ENCODE peak calls at places on chromosomes 1 and 21, in ten cellular contexts. M is ovary, H is heart right ventricle, D is body of pancreas, O is adrenal gland, C is Caco-2, I is endodermal cell, L is cardiac muscle cell, B is tibial nerve, K is lung. X is an unnamed sample. For H3K4me1, the result is how much of the 10 kb centered on the place peaks cover.

GRCh38 chr1:222852326-222852725 is 37.5 kb downstream of the DISP1 start:
- DNase-seq in M (no peak), H (no peak), D (no peak), O (no peak), C (no peak), I (no peak), L (peak), B (no peak), K (no peak), X (no peak)

GRCh38 chr1:221724931-221725605 is 16.8 kb downstream of the DUSP10 start:
- DNase-seq in M (no peak), H (peak), D (no peak), O (peak), C (no peak), I (no peak), L (peak), B (no peak), K (no peak), X (no peak)

GRCh38 chr1:31984419-31985347 is 29.0 kb upstream of the KHDRBS1 start:
- DNase-seq in M (no peak), H (no peak), D (no peak), O (no peak), C (no peak), I (no peak), L (peak), B (no peak), K (no peak), X (no peak)

GRCh38 chr1:152539901-152540300 is 25.6 kb downstream of the CRCT1 start:
- DNase-seq in M (no peak), H (no peak), D (no peak), O (no peak), C (no peak), I (no peak), L (no peak), B (no peak), K (no peak), X (no peak)

GRCh38 chr1:110309768-110310167 is 29.4 kb upstream of the RBM15 start:
- DNase-seq in M (no peak), H (no peak), D (no peak), O (no peak), C (no peak), I (no peak), L (peak), B (no peak), K (no peak), X (no peak)

GRCh38 chr1:67053535-67053784 is 488 bp downstream of the SLC35D1 start:
- DNase-seq in M (peak), H (peak), D (peak), O (no peak), C (peak), I (no peak), L (peak), B (no peak), K (no peak), X (no peak)

GRCh38 chr1:156706647-156707008 is 1.2 kb upstream of the CRABP2 start:
- DNase-seq in M (peak), H (peak), D (peak), O (peak), C (peak), I (peak), L (peak), B (peak), K (no peak), X (no peak)

GRCh38 chr1:207981976-207982375 is 71.1 kb upstream of the CD34 start:
- DNase-seq in M (no peak), H (no peak), D (no peak), O (no peak), C (peak), I (peak), L (peak), B (no peak), K (no peak), X (no peak)

GRCh38 chr1:44312652-44313196 is 42.3 kb downstream of the ERI3 start:
- DNase-seq in M (no peak), H (no peak), D (no peak), O (no peak), C (no peak), I (no peak), L (no peak), B (no peak), K (no peak), X (no peak)

GRCh38 chr21:32306021-32306780 is 7.5 kb downstream of the MRAP start:
- DNase-seq in M (no peak), H (no peak), D (no peak), O (no peak), C (peak), I (peak), L (peak), B (no peak), K (no peak), X (no peak)

GRCh38 chr1:152162826-152163463 is 3.9 kb upstream of the RPTN start:
- DNase-seq in M (no peak), H (no peak), D (no peak), O (no peak), C (peak), I (no peak), L (peak), B (no peak), K (no peak), X (no peak)

GRCh38 chr1:35633526-35633925 is 7.8 kb downstream of the PSMB2 start:
- DNase-seq in M (no peak), H (no peak), D (no peak), O (no peak), C (no peak), I (no peak), L (no peak), B (no peak), K (no peak), X (no peak)

GRCh38 chr1:35640380-35641232 is 720 bp downstream of the PSMB2 start:
- DNase-seq in M (no peak), H (no peak), D (no peak), O (peak), C (peak), I (no peak), L (no peak), B (no peak), K (no peak), X (no peak)

GRCh38 chr1:35641233-35641866 is at the start of gene PSMB2:
- DNase-seq in M (peak), H (peak), D (peak), O (peak), C (peak), I (peak), L (peak), B (peak), K (peak), X (peak)

GRCh38 chr1:35642472-35642955 is 1.2 kb upstream of the PSMB2 start:
- DNase-seq in M (no peak), H (no peak), D (peak), O (peak), C (peak), I (no peak), L (peak), B (no peak), K (no peak), X (peak)

GRCh38 chr1:35637401-35637809 is 3.9 kb downstream of the PSMB2 start:
- DNase-seq in M (no peak), H (no peak), D (no peak), O (no peak), C (no peak), I (no peak), L (peak), B (no peak), K (no peak), X (peak)
- H3K4me3 ChIP-seq in M (peak), H (peak), D (no peak), O (no peak), C (no peak), I (no peak), L (no peak), B (peak), K (no peak), X (peak)

GRCh38 chr1:184425449-184426277 is 38.8 kb downstream of the C1orf21 start:
- DNase-seq in M (no peak), H (no peak), D (no peak), O (peak), C (no peak), I (no peak), L (no peak), B (no peak), K (peak), X (no peak)

GRCh38 chr1:184423649-184424048 is 36.8 kb downstream of the C1orf21 start:
- DNase-seq in M (no peak), H (no peak), D (no peak), O (no peak), C (no peak), I (no peak), L (no peak), B (no peak), K (no peak), X (no peak)

GRCh38 chr1:184424945-184425344 is 38.1 kb downstream of the C1orf21 start:
- DNase-seq in M (no peak), H (no peak), D (no peak), O (no peak), C (no peak), I (no peak), L (no peak), B (no peak), K (no peak), X (no peak)

GRCh38 chr1:184422490-184423233 is 35.8 kb downstream of the C1orf21 start:
- DNase-seq in M (no peak), H (no peak), D (no peak), O (no peak), C (no peak), I (no peak), L (no peak), B (no peak), K (no peak), X (no peak)

GRCh38 chr1:184424171-184424570 is 37.3 kb downstream of the C1orf21 start:
- DNase-seq in M (no peak), H (no peak), D (no peak), O (no peak), C (no peak), I (no peak), L (no peak), B (no peak), K (no peak), X (no peak)
- H3K4me1 ChIP-seq in M (under half), H (under half), D (under half), O (under half), C (under half), I (under half), L (under half), B (under half), K (under half), X (under half)

GRCh38 chr1:219660666-219661463 is 48.0 kb upstream of the ZC3H11B start:
- DNase-seq in M (peak), H (peak), D (peak), O (peak), C (peak), I (peak), L (peak), B (peak), K (peak), X (no peak)
- H3K4me3 ChIP-seq in M (peak), H (peak), D (no peak), O (no peak), C (no peak), I (peak), L (no peak), B (peak), K (no peak), X (no peak)

GRCh38 chr1:234490789-234491479 is 12.0 kb upstream of the TARBP1 start:
- DNase-seq in M (no peak), H (no peak), D (no peak), O (peak), C (peak), I (peak), L (peak), B (no peak), K (no peak), X (peak)
- H3K4me1 ChIP-seq in M (under half), H (under half), D (under half), O (under half), C (under half), I (under half), L (under half), B (under half), K (under half), X (under half)